ENCODE peak calls at places on chromosomes 1 and 21, in six cellular contexts. S is fibroblast of lung; J is A673; B is AG10803; U is cardiac muscle cell; L is CD4-positive, alpha-beta T cell. A is an unnamed sample.

GRCh38 chr1:230982698-230983097 is 3.8 kb downstream of the ARV1 start:
- DNase-seq in S (peak), J (no peak), B (peak), U (peak), L (no peak), A (no peak)

GRCh38 chr1:9841460-9841859 is 17.7 kb upstream of the CLSTN1 start:
- DNase-seq in S (no peak), J (no peak), B (no peak), U (no peak), L (no peak), A (no peak)

GRCh38 chr1:11961230-11961629 is 19.0 kb upstream of the MFN2 start:
- DNase-seq in S (no peak), J (peak), B (peak), U (no peak), L (no peak), A (peak)

GRCh38 chr1:185228979-185229378 is 72.0 kb downstream of the SWT1 start:
- DNase-seq in S (no peak), J (no peak), B (no peak), U (no peak), L (no peak), A (no peak)

GRCh38 chr1:84245566-84245965 is 55.9 kb upstream of the SAMD13 start:
- DNase-seq in S (no peak), J (no peak), B (peak), U (peak), L (no peak), A (no peak)

GRCh38 chr1:48123647-48124046 is 98.9 kb upstream of the SLC5A9 start:
- DNase-seq in S (no peak), J (no peak), B (no peak), U (no peak), L (no peak), A (no peak)

GRCh38 chr1:43591181-43591580 is 58.8 kb upstream of the KDM4A start:
- DNase-seq in S (no peak), J (no peak), B (no peak), U (no peak), L (no peak), A (no peak)

GRCh38 chr1:43668956-43669355 is 19.0 kb downstream of the KDM4A start:
- DNase-seq in S (peak), J (no peak), B (peak), U (no peak), L (no peak), A (no peak)

GRCh38 chr21:34613679-34614442 is 1.1 kb downstream of the RCAN1 start:
- DNase-seq in S (peak), J (no peak), B (peak), U (peak), L (no peak), A (peak)

GRCh38 chr1:230632273-230632873 is 9.9 kb upstream of the COG2 start:
- DNase-seq in S (peak), J (peak), B (peak), U (peak), L (no peak), A (peak)

GRCh38 chr1:153220606-153221303 is 3.4 kb downstream of the PRR9 start:
- DNase-seq in S (no peak), J (peak), B (no peak), U (no peak), L (no peak), A (no peak)

GRCh38 chr1:15994590-15995351 is 9.3 kb upstream of the SRARP start:
- DNase-seq in S (peak), J (peak), B (peak), U (peak), L (no peak), A (peak)

GRCh38 chr1:169729991-169730390 is 3.9 kb downstream of the SELE start:
- DNase-seq in S (no peak), J (no peak), B (no peak), U (no peak), L (no peak), A (no peak)

GRCh38 chr1:21779613-21780521 is 3.1 kb downstream of the USP48 start:
- DNase-seq in S (no peak), J (no peak), B (no peak), U (peak), L (no peak), A (no peak)

GRCh38 chr1:44537538-44537937 is 132.5 kb downstream of the RNF220 start:
- DNase-seq in S (no peak), J (no peak), B (no peak), U (no peak), L (no peak), A (no peak)

GRCh38 chr1:81151300-81151699 is 649.4 kb upstream of the ADGRL2 start:
- DNase-seq in S (peak), J (no peak), B (no peak), U (peak), L (no peak), A (no peak)

GRCh38 chr1:86703696-86704455 is 500 bp upstream of the SH3GLB1 start:
- DNase-seq in S (peak), J (no peak), B (no peak), U (no peak), L (no peak), A (peak)

GRCh38 chr1:51520700-51521248 is 1.7 kb upstream of the EPS15 start:
- DNase-seq in S (no peak), J (no peak), B (no peak), U (no peak), L (no peak), A (no peak)

GRCh38 chr1:224726783-224727182 is 110.7 kb downstream of the CNIH3 start:
- DNase-seq in S (peak), J (no peak), B (peak), U (peak), L (no peak), A (peak)

GRCh38 chr1:22184892-22185612 is 42.2 kb upstream of the WNT4 start:
- DNase-seq in S (peak), J (peak), B (peak), U (peak), L (no peak), A (peak)

GRCh38 chr1:20322825-20323612 is 32.3 kb downstream of the VWA5B1 start:
- DNase-seq in S (peak), J (no peak), B (no peak), U (peak), L (peak), A (no peak)

GRCh38 chr1:199422206-199422605 is 605.3 kb upstream of the NR5A2 start:
- DNase-seq in S (peak), J (peak), B (peak), U (peak), L (no peak), A (peak)

GRCh38 chr1:36847761-36848160 is 186.6 kb downstream of the GRIK3 start:
- DNase-seq in S (no peak), J (no peak), B (no peak), U (no peak), L (no peak), A (no peak)

GRCh38 chr1:201350884-201351283 is 26.6 kb downstream of the TNNT2 start:
- DNase-seq in S (no peak), J (no peak), B (no peak), U (no peak), L (no peak), A (no peak)

DNA sequence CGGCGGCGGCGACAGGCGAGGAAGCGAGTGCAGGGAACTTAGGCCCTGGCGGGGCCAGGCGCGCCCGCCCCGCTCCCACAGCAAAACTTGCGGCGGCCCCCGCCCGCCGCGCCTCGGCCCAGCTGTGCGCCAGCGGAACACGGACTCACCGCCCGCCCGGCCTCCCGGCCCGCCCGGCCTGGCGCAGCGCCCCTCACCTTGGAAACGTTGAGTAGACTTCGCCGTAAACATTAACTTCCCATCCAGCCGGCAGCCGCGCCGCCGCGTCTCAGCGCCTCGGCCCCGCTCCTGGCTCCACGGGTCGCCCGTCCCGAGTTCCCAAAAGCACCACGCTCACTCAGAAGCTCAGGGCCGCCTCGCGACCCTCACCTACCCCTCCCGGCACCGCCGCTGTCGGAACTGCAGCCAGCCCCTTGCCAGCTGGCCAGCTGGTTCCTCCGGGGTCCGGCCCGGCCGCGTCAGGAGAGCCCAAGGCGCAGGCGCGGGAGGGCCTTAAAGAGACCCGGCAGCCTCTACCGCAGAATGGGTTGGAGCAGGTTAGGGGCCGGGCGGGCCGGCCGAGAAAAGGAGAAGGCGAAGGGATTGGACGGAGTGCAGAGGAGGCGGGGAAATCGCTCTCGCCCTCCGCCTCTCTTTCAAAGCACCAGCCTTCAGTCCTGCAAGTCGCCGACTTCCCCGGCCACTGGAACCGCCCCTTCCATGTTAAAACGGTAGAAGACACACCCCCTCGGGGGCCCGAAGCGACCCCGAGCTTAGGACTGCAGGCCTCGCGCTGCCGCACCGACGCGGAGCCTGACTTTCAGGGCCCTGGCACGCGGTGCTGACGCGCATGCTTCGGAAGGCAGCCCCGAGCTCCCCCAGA is at the start of gene EVI5:
- DNase-seq in S (peak), J (peak), B (peak), U (peak), L (peak), A (peak)
- TF ChIP-seq CTCF in S (no peak), J (no peak), B (no peak), U (peak), L (peak), A (no peak)

DNA sequence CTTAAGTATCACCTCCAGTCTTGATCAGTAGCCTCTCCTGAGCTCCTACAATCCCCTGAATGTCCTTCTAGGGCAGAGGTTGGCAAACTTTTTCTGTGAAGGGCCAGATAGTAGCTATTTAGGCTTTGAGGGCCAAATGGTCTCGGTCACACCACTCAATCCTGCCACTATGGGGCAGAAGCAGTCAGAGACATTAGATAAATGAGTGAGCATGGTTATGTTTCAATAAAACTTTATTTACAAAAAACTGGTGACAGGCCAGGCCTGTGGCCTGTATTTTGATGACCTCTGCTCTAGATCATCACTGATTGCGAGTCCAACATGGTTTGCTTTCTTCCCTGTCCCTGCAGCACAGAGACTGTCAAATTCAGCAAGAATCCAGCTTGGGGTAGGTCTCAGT is 36.3 kb downstream of the LRP8 start:
- DNase-seq in S (no peak), J (peak), B (no peak), U (no peak), L (no peak), A (no peak)
- TF ChIP-seq CTCF in S (no peak), J (peak), B (no peak), U (no peak), L (no peak), A (no peak)

GRCh38 chr1:179632868-179633267 is 41.2 kb downstream of the TDRD5 start:
- DNase-seq in S (no peak), J (no peak), B (no peak), U (no peak), L (no peak), A (no peak)

GRCh38 chr1:179630719-179631118 is 39.1 kb downstream of the TDRD5 start:
- DNase-seq in S (no peak), J (no peak), B (no peak), U (no peak), L (no peak), A (no peak)
- TF ChIP-seq CTCF in S (no peak), J (no peak), B (no peak), U (no peak), L (no peak), A (no peak)

GRCh38 chr21:45640001-45640887 is 3.3 kb upstream of the PCBP3 start:
- DNase-seq in S (no peak), J (no peak), B (no peak), U (no peak), L (no peak), A (no peak)
- TF ChIP-seq CTCF in S (no peak), J (no peak), B (no peak), U (no peak), L (no peak), A (no peak)

GRCh38 chr1:172041102-172041501 is 199.8 kb downstream of the DNM3 start:
- DNase-seq in S (no peak), J (no peak), B (no peak), U (no peak), L (no peak), A (no peak)

GRCh38 chr1:172040466-172040865 is 199.2 kb downstream of the DNM3 start:
- DNase-seq in S (peak), J (peak), B (peak), U (peak), L (no peak), A (peak)

DNA sequence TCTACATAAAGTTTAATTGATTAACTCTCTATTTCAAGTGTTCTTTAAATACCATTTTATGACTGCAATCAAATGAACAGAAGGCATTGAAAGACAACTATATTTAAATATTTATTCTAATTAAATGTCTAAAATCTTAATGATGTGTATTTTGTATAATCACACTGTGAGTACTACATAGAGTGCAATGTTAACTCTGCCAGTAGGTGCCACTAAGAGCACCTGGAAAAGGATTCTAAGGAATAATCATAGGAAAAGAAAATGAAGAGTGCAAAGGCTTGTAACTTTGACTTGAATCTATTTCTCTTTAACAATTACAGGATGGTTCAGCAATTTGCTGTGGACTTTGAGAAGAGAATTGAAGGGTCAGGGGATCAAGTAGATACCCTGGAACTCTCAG is 200.4 kb downstream of the DNM3 start:
- DNase-seq in S (peak), J (peak), B (peak), U (peak), L (no peak), A (peak)
- TF ChIP-seq CTCF in S (peak), J (peak), B (peak), U (peak), L (no peak), A (peak)

DNA sequence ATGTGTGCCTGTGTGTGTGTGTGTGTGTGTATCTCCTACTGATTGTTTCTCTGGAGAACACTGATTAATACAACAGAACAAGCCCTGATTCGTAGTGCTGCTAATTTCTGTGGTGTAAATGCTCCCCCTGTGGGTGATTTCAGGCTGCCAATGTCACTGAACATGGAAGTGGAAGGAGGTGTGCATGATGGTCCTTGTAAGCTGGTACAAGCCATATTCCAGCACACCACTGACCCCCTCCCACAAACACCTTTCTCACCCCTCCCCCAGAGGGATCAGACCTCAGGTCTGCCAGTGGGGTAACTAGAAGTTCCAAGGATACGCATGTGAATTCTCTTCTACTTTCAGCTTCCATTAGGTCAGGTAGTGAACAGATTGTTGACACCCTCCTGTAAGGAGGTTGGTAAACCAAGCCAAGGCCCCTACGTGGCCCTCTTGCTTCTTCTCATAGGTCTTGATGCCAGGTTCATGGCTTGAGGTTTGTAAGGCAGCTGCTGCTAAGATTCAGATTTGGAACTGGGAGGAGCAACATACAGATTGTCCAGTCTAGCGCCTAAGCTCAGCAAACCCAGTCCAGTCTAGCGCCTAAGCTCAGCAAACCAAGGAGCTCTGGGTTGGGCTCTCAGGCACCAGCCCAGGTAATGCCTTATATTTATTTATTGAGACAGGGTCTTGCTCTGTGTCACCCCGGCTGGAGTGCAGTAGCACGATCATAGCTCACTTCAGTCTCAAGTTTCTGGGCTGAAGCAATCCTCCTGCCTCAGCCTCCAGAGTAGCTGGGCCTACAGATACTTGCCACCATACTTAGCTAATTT is 38.7 kb downstream of the DHCR24 start:
- DNase-seq in S (no peak), J (no peak), B (no peak), U (no peak), L (no peak), A (no peak)
- TF ChIP-seq CTCF in S (no peak), J (no peak), B (no peak), U (no peak), L (no peak), A (no peak)

GRCh38 chr1:115642168-115643072 is 650 bp downstream of the VANGL1 start:
- DNase-seq in S (peak), J (peak), B (peak), U (peak), L (no peak), A (peak)
- TF ChIP-seq CTCF in S (no peak), J (peak), B (no peak), U (peak), L (no peak), A (no peak)